ENCODE peak calls at places on chromosomes 16 and 17, in five cellular contexts. U is lung, K is Panc1, W is tibial artery, E is heart right ventricle. F is an unnamed sample. For H3K36me3, the result is how much of the 10 kb centered on the place peaks cover.

GRCh38 chr17:48568499-48569259 is 9.5 kb downstream of the HOXB4 start:
- DNase-seq in U (no peak), K (no peak), W (no peak), E (no peak), F (no peak)

GRCh38 chr16:72189865-72190371 is 18.0 kb upstream of the PMFBP1 start:
- DNase-seq in U (no peak), K (no peak), W (peak), E (no peak), F (no peak)

GRCh38 chr17:28338056-28338768 is 2.7 kb downstream of the TNFAIP1 start:
- DNase-seq in U (no peak), K (no peak), W (no peak), E (peak), F (no peak)

GRCh38 chr17:40485851-40486512 is 15.4 kb downstream of the TNS4 start:
- DNase-seq in U (no peak), K (peak), W (peak), E (no peak), F (no peak)

GRCh38 chr16:79847569-79847968 is 247.0 kb upstream of the MAF start:
- DNase-seq in U (no peak), K (no peak), W (no peak), E (no peak), F (no peak)

GRCh38 chr17:6596076-6596475 is 39.7 kb upstream of the PITPNM3 start:
- DNase-seq in U (no peak), K (no peak), W (no peak), E (no peak), F (no peak)

GRCh38 chr16:55908641-55909040 is 33.5 kb upstream of the CES5A start:
- DNase-seq in U (no peak), K (no peak), W (no peak), E (no peak), F (no peak)

GRCh38 chr17:83067071-83067717 is 12.2 kb upstream of the METRNL start:
- DNase-seq in U (no peak), K (no peak), W (peak), E (no peak), F (no peak)

GRCh38 chr17:66625321-66625767 is 209.6 kb upstream of the CACNG5 start:
- DNase-seq in U (no peak), K (no peak), W (no peak), E (no peak), F (no peak)

GRCh38 chr17:2690165-2691068 is 21.1 kb downstream of the CLUH start:
- DNase-seq in U (peak), K (no peak), W (peak), E (peak), F (no peak)

GRCh38 chr16:73176577-73177013 is 128.7 kb upstream of the ZFHX3 start:
- DNase-seq in U (no peak), K (peak), W (no peak), E (no peak), F (no peak)

GRCh38 chr17:56765449-56765848 is 68.3 kb downstream of the C17orf67 start:
- DNase-seq in U (no peak), K (no peak), W (no peak), E (no peak), F (no peak)

GRCh38 chr17:47708864-47709541 is 15.0 kb downstream of the TBKBP1 start:
- DNase-seq in U (no peak), K (no peak), W (no peak), E (no peak), F (no peak)

GRCh38 chr16:75238132-75238852 is 13.1 kb downstream of the BCAR1 start:
- DNase-seq in U (no peak), K (no peak), W (peak), E (peak), F (no peak)

GRCh38 chr16:13875614-13876284 is 44.2 kb upstream of the ERCC4 start:
- DNase-seq in U (no peak), K (no peak), W (no peak), E (no peak), F (no peak)

GRCh38 chr17:14276535-14277250 is 24.2 kb upstream of the HS3ST3B1 start:
- DNase-seq in U (no peak), K (no peak), W (no peak), E (no peak), F (no peak)

GRCh38 chr17:31072186-31072585 is 22.6 kb upstream of the NF1 start:
- DNase-seq in U (no peak), K (no peak), W (no peak), E (no peak), F (no peak)

GRCh38 chr16:18796377-18796776 is 5.0 kb downstream of the ARL6IP1 start:
- DNase-seq in U (no peak), K (no peak), W (no peak), E (no peak), F (no peak)

GRCh38 chr17:76670020-76670707 is 26.6 kb upstream of the ST6GALNAC1 start:
- DNase-seq in U (peak), K (no peak), W (no peak), E (no peak), F (no peak)

GRCh38 chr16:24946155-24946554 is 69.0 kb downstream of the ARHGAP17 start:
- DNase-seq in U (no peak), K (no peak), W (no peak), E (no peak), F (no peak)

GRCh38 chr17:50863931-50864330 is 2.2 kb downstream of the TOB1 start:
- DNase-seq in U (no peak), K (no peak), W (no peak), E (no peak), F (no peak)

GRCh38 chr17:50861822-50862528 is 4.2 kb downstream of the TOB1 start:
- DNase-seq in U (no peak), K (no peak), W (no peak), E (no peak), F (no peak)

GRCh38 chr17:50864747-50865059 is 1.5 kb downstream of the TOB1 start:
- DNase-seq in U (no peak), K (no peak), W (no peak), E (no peak), F (no peak)

GRCh38 chr17:50865060-50865867 is 890 bp downstream of the TOB1 start:
- DNase-seq in U (peak), K (peak), W (peak), E (peak), F (peak)

DNA sequence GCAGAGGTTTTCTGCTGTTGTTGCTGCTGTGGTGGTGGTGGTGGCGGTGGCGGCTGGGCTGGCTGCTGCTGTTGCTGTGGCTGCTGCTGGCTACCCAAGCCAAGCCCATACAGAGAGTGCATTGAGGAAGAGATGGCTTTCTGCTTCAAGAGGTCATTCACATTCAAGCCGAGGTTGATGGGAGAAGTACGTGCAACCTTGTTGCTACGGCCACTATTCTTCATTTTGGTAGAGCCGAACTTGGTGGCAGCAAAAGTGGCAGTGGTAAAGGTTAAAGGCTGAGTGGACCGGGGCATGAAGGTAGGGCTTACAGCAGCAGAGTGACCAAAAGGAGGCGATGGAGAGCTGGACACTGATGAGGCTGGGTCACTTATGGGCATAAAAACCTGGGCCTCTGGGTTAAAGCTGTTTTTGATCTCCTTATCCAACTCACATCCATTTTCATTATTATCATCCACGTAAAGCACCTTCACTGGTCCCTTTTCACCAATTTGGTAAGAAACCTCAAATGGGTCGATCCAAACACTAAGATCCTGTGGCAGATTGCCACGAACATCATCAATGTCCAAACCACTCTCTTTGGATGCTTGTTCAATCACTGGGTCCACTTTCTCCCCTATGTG is 2.8 kb downstream of the TOB1 start:
- DNase-seq in U (peak), K (peak), W (peak), E (no peak), F (no peak)
- H3K4me3 ChIP-seq in U (no peak), K (peak), W (peak), E (no peak), F (no peak)

GRCh38 chr17:67911038-67911782 is 85.1 kb downstream of the C17orf58 start:
- DNase-seq in U (no peak), K (no peak), W (no peak), E (no peak), F (no peak)

GRCh38 chr17:67912656-67913055 is 83.6 kb downstream of the C17orf58 start:
- DNase-seq in U (no peak), K (no peak), W (no peak), E (no peak), F (no peak)

GRCh38 chr17:67912088-67912487 is 84.2 kb downstream of the C17orf58 start:
- DNase-seq in U (no peak), K (no peak), W (no peak), E (no peak), F (no peak)
- H3K36me3 ChIP-seq in U (under half), K (under half), W (under half), E (under half), F (under half)

GRCh38 chr16:16096161-16096857 is 127.0 kb downstream of the ABCC6 start:
- DNase-seq in U (peak), K (no peak), W (peak), E (no peak), F (no peak)
- TF ChIP-seq CTCF in U (no peak), K (no peak), W (peak), E (peak), F (peak)

GRCh38 chr16:57537194-57537505 is 779 bp upstream of the CCDC102A start:
- DNase-seq in U (no peak), K (no peak), W (no peak), E (no peak), F (no peak)

GRCh38 chr16:57536306-57537193 is at the start of gene CCDC102A:
- DNase-seq in U (no peak), K (no peak), W (no peak), E (peak), F (peak)

GRCh38 chr16:57539072-57539796 is 2.9 kb upstream of the CCDC102A start:
- DNase-seq in U (no peak), K (no peak), W (no peak), E (peak), F (peak)

GRCh38 chr16:57538235-57538711 is 1.9 kb upstream of the CCDC102A start:
- DNase-seq in U (no peak), K (no peak), W (no peak), E (peak), F (peak)

DNA sequence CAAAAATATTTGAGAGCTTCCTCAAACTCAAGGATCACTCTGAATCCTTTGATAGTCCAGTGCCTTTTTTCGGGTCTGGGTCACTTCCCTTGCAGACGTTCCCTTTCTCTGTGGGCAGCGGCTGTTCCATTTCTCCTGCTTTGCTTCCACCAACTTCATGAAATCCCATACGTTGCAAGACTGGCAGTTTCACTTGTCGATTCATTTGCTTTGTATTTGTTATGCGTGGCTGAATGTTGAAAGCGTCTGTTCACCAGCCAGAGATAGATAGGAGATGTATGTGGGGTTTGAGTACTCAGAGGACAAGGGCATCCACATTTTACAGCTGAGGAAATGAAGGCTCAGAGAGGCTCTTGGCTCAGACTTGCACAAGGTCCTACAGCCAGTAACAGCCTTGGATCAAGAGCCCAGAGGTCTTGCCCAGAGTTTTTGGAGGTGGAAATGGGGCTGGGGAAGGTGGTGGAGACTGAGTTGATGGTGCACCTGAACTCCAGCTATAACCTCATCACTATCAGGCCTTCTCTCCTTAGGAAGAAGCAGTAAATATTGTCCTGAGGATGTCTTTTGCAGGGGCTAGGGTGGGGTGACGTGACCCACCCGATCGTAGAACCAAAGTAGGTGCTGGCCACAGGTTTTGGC is 1.3 kb upstream of the CCDC102A start:
- DNase-seq in U (no peak), K (no peak), W (no peak), E (peak), F (no peak)
- H3K4me3 ChIP-seq in U (no peak), K (no peak), W (no peak), E (no peak), F (peak)

GRCh38 chr16:2765462-2766404 is 11.3 kb downstream of the ELOB start:
- DNase-seq in U (no peak), K (no peak), W (no peak), E (no peak), F (no peak)
- H3K36me3 ChIP-seq in U (half or more), K (under half), W (half or more), E (half or more), F (half or more)

DNA sequence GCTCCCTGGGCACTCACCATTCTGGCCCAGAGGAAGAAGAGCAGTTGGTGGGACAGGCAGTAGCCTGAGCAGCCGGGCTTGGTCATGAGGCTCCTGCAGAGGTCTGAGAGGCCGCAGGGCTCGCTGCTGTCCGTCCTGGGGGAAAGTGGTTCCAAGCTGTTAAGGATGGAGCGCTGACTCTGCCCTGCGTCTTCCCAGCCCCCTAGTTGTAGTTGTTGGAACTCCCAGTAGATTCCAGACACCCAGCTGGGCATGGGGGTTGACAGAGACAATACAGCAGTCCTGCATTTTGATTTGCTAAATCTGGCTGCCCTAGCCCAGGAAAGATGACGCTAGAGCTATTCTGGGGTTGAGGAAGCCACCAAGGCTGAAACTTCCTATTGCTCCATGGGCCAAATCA is 7.3 kb downstream of the C16orf89 start:
- DNase-seq in U (no peak), K (no peak), W (no peak), E (peak), F (no peak)
- TF ChIP-seq CTCF in U (no peak), K (peak), W (no peak), E (peak), F (no peak)

GRCh38 chr16:2472885-2473284 is 1.8 kb downstream of the NTN3 start:
- DNase-seq in U (no peak), K (no peak), W (no peak), E (no peak), F (no peak)
- H3K4me3 ChIP-seq in U (no peak), K (no peak), W (no peak), E (no peak), F (no peak)

F was measured in GM06990.